ENCODE peak calls at places on chromosomes 1 and 21, in six cellular contexts. One of them, this sample, is unnamed.

GRCh38 chr1:22888320-22889075 is 84.2 kb downstream of the LACTBL1 start:
- DNase-seq in colonic mucosa: no peak
- DNase-seq in KG1: no peak
- DNase-seq in NCI-H2227 treated with DMSO at 0.1 percent for 48 hours: no peak
- DNase-seq in NCI-H1105 treated with DMSO at 0.1 percent for 48 hours: no peak
- DNase-seq in glomerular endothelial cell: no peak
- DNase-seq in this sample: no peak

GRCh38 chr1:225670356-225670755 is 17.4 kb upstream of the ENAH start:
- DNase-seq in KG1: no peak
- DNase-seq in NCI-H1105 treated with DMSO at 0.1 percent for 48 hours: no peak
- DNase-seq in NCI-H2227 treated with DMSO at 0.1 percent for 48 hours: no peak
- DNase-seq in colonic mucosa: no peak
- DNase-seq in glomerular endothelial cell: no peak
- DNase-seq in this sample: no peak

GRCh38 chr21:45456014-45456835 is 51.3 kb downstream of the COL18A1 start:
- DNase-seq in NCI-H1105 treated with DMSO at 0.1 percent for 48 hours: peak; percentile 28
- DNase-seq in NCI-H2227 treated with DMSO at 0.1 percent for 48 hours: no peak
- DNase-seq in KG1: no peak
- DNase-seq in glomerular endothelial cell: no peak
- DNase-seq in colonic mucosa: no peak
- DNase-seq in this sample: no peak

GRCh38 chr1:79899914-79900313 is 893.4 kb upstream of the ADGRL4 start:
- DNase-seq in NCI-H2227 treated with DMSO at 0.1 percent for 48 hours: no peak
- DNase-seq in KG1: no peak
- DNase-seq in NCI-H1105 treated with DMSO at 0.1 percent for 48 hours: no peak
- DNase-seq in colonic mucosa: no peak
- DNase-seq in glomerular endothelial cell: peak; percentile 33
- DNase-seq in this sample: no peak

GRCh38 chr21:45551816-45552695 is 9.8 kb upstream of the SLC19A1 start:
- DNase-seq in colonic mucosa: no peak
- DNase-seq in NCI-H2227 treated with DMSO at 0.1 percent for 48 hours: no peak
- DNase-seq in KG1: no peak
- DNase-seq in NCI-H1105 treated with DMSO at 0.1 percent for 48 hours: no peak
- DNase-seq in glomerular endothelial cell: no peak
- DNase-seq in this sample: no peak

GRCh38 chr1:23343246-23344110 is 606 bp downstream of the HNRNPR start:
- DNase-seq in NCI-H2227 treated with DMSO at 0.1 percent for 48 hours: no peak
- DNase-seq in colonic mucosa: peak; percentile 43
- DNase-seq in KG1: no peak
- DNase-seq in glomerular endothelial cell: no peak
- DNase-seq in NCI-H1105 treated with DMSO at 0.1 percent for 48 hours: peak; percentile 30
- DNase-seq in this sample: peak; percentile 74

GRCh38 chr1:33903210-33903589 is 39.3 kb downstream of the HMGB4 start:
- DNase-seq in glomerular endothelial cell: no peak
- DNase-seq in NCI-H1105 treated with DMSO at 0.1 percent for 48 hours: no peak
- DNase-seq in colonic mucosa: no peak
- DNase-seq in NCI-H2227 treated with DMSO at 0.1 percent for 48 hours: no peak
- DNase-seq in KG1: no peak
- DNase-seq in this sample: no peak

GRCh38 chr1:205199090-205199930 is 12.2 kb downstream of the DSTYK start:
- DNase-seq in glomerular endothelial cell: no peak
- DNase-seq in NCI-H1105 treated with DMSO at 0.1 percent for 48 hours: no peak
- DNase-seq in NCI-H2227 treated with DMSO at 0.1 percent for 48 hours: no peak
- DNase-seq in colonic mucosa: no peak
- DNase-seq in KG1: no peak
- DNase-seq in this sample: peak; percentile 67

GRCh38 chr1:20069932-20070331 is at the start of gene PLA2G5:
- DNase-seq in NCI-H1105 treated with DMSO at 0.1 percent for 48 hours: no peak
- DNase-seq in NCI-H2227 treated with DMSO at 0.1 percent for 48 hours: no peak
- DNase-seq in glomerular endothelial cell: no peak
- DNase-seq in colonic mucosa: peak; percentile 20
- DNase-seq in KG1: no peak
- DNase-seq in this sample: no peak

GRCh38 chr1:223700942-223701637 is 11.2 kb upstream of the CAPN2 start:
- DNase-seq in colonic mucosa: no peak
- DNase-seq in NCI-H2227 treated with DMSO at 0.1 percent for 48 hours: no peak
- DNase-seq in KG1: no peak
- DNase-seq in NCI-H1105 treated with DMSO at 0.1 percent for 48 hours: no peak
- DNase-seq in glomerular endothelial cell: no peak
- DNase-seq in this sample: peak; percentile 64

GRCh38 chr1:199780948-199781347 is 246.6 kb upstream of the NR5A2 start:
- DNase-seq in colonic mucosa: no peak
- DNase-seq in glomerular endothelial cell: no peak
- DNase-seq in NCI-H1105 treated with DMSO at 0.1 percent for 48 hours: no peak
- DNase-seq in KG1: no peak
- DNase-seq in NCI-H2227 treated with DMSO at 0.1 percent for 48 hours: no peak
- DNase-seq in this sample: no peak

GRCh38 chr1:27144920-27145661 is 9.8 kb downstream of the SLC9A1 start:
- DNase-seq in glomerular endothelial cell: no peak
- DNase-seq in KG1: no peak
- DNase-seq in NCI-H1105 treated with DMSO at 0.1 percent for 48 hours: no peak
- DNase-seq in colonic mucosa: peak; percentile 47
- DNase-seq in NCI-H2227 treated with DMSO at 0.1 percent for 48 hours: no peak
- DNase-seq in this sample: no peak

GRCh38 chr1:223421676-223422075 is 28.5 kb downstream of the CCDC185 start:
- DNase-seq in colonic mucosa: no peak
- DNase-seq in glomerular endothelial cell: no peak
- DNase-seq in NCI-H2227 treated with DMSO at 0.1 percent for 48 hours: no peak
- DNase-seq in NCI-H1105 treated with DMSO at 0.1 percent for 48 hours: peak; percentile 53
- DNase-seq in KG1: no peak
- DNase-seq in this sample: no peak

GRCh38 chr1:231487019-231487418 is 41.5 kb upstream of the TSNAX start:
- DNase-seq in KG1: no peak
- DNase-seq in colonic mucosa: no peak
- DNase-seq in glomerular endothelial cell: no peak
- DNase-seq in NCI-H1105 treated with DMSO at 0.1 percent for 48 hours: no peak
- DNase-seq in NCI-H2227 treated with DMSO at 0.1 percent for 48 hours: no peak
- DNase-seq in this sample: no peak

GRCh38 chr1:234631721-234632125 is 21.7 kb upstream of the IRF2BP2 start:
- DNase-seq in glomerular endothelial cell: no peak
- DNase-seq in NCI-H1105 treated with DMSO at 0.1 percent for 48 hours: no peak
- DNase-seq in colonic mucosa: peak; percentile 11
- DNase-seq in NCI-H2227 treated with DMSO at 0.1 percent for 48 hours: no peak
- DNase-seq in KG1: no peak
- DNase-seq in this sample: no peak

GRCh38 chr1:24097663-24098062 is 14.3 kb downstream of the MYOM3 start:
- DNase-seq in NCI-H2227 treated with DMSO at 0.1 percent for 48 hours: no peak
- DNase-seq in colonic mucosa: no peak
- DNase-seq in glomerular endothelial cell: no peak
- DNase-seq in KG1: no peak
- DNase-seq in NCI-H1105 treated with DMSO at 0.1 percent for 48 hours: no peak
- DNase-seq in this sample: no peak

GRCh38 chr1:116537439-116537838 is 33.4 kb downstream of the CD58 start:
- DNase-seq in colonic mucosa: no peak
- DNase-seq in glomerular endothelial cell: no peak
- DNase-seq in KG1: no peak
- DNase-seq in NCI-H2227 treated with DMSO at 0.1 percent for 48 hours: no peak
- DNase-seq in NCI-H1105 treated with DMSO at 0.1 percent for 48 hours: no peak
- DNase-seq in this sample: no peak

GRCh38 chr1:203442821-203443220 is 32.8 kb upstream of the PRELP start:
- DNase-seq in colonic mucosa: no peak
- DNase-seq in glomerular endothelial cell: no peak
- DNase-seq in NCI-H1105 treated with DMSO at 0.1 percent for 48 hours: no peak
- DNase-seq in KG1: no peak
- DNase-seq in NCI-H2227 treated with DMSO at 0.1 percent for 48 hours: no peak
- DNase-seq in this sample: no peak

GRCh38 chr1:90133133-90133532 is 138.2 kb downstream of the ZNF326 start:
- DNase-seq in colonic mucosa: peak; percentile 67
- DNase-seq in glomerular endothelial cell: no peak
- DNase-seq in KG1: peak; percentile 20
- DNase-seq in NCI-H2227 treated with DMSO at 0.1 percent for 48 hours: no peak
- DNase-seq in NCI-H1105 treated with DMSO at 0.1 percent for 48 hours: peak; percentile 66
- DNase-seq in this sample: no peak

GRCh38 chr1:99548924-99549605 is 96.8 kb upstream of the PALMD start:
- DNase-seq in colonic mucosa: no peak
- DNase-seq in NCI-H2227 treated with DMSO at 0.1 percent for 48 hours: no peak
- DNase-seq in KG1: no peak
- DNase-seq in NCI-H1105 treated with DMSO at 0.1 percent for 48 hours: peak; percentile 94
- DNase-seq in glomerular endothelial cell: no peak
- DNase-seq in this sample: no peak

GRCh38 chr1:242691603-242691945 is 167.1 kb upstream of the PLD5 start:
- DNase-seq in NCI-H1105 treated with DMSO at 0.1 percent for 48 hours: no peak
- DNase-seq in colonic mucosa: no peak
- DNase-seq in KG1: no peak
- DNase-seq in NCI-H2227 treated with DMSO at 0.1 percent for 48 hours: no peak
- DNase-seq in glomerular endothelial cell: no peak
- DNase-seq in this sample: no peak

GRCh38 chr1:179848233-179848632 is 29.4 kb downstream of the TOR1AIP2 start:
- DNase-seq in NCI-H2227 treated with DMSO at 0.1 percent for 48 hours: no peak
- DNase-seq in KG1: no peak
- DNase-seq in colonic mucosa: no peak
- DNase-seq in glomerular endothelial cell: no peak
- DNase-seq in NCI-H1105 treated with DMSO at 0.1 percent for 48 hours: no peak
- DNase-seq in this sample: no peak

GRCh38 chr1:28640766-28641165 is 2.1 kb downstream of the TAF12 start:
- DNase-seq in glomerular endothelial cell: no peak
- DNase-seq in colonic mucosa: no peak
- DNase-seq in NCI-H1105 treated with DMSO at 0.1 percent for 48 hours: no peak
- DNase-seq in KG1: no peak
- DNase-seq in NCI-H2227 treated with DMSO at 0.1 percent for 48 hours: no peak
- DNase-seq in this sample: peak; percentile 43

GRCh38 chr1:234535763-234536515 is 57.0 kb upstream of the TARBP1 start:
- DNase-seq in NCI-H2227 treated with DMSO at 0.1 percent for 48 hours: no peak
- DNase-seq in KG1: no peak
- DNase-seq in colonic mucosa: peak; percentile 42
- DNase-seq in glomerular endothelial cell: no peak
- DNase-seq in NCI-H1105 treated with DMSO at 0.1 percent for 48 hours: no peak
- DNase-seq in this sample: no peak

GRCh38 chr1:167643471-167643870 is 13.4 kb downstream of the RCSD1 start:
- DNase-seq in colonic mucosa: no peak
- DNase-seq in NCI-H1105 treated with DMSO at 0.1 percent for 48 hours: no peak
- DNase-seq in NCI-H2227 treated with DMSO at 0.1 percent for 48 hours: no peak
- DNase-seq in glomerular endothelial cell: no peak
- DNase-seq in KG1: no peak
- DNase-seq in this sample: no peak

GRCh38 chr1:172613294-172613693 is 45.6 kb upstream of the FASLG start:
- DNase-seq in colonic mucosa: no peak
- DNase-seq in KG1: no peak
- DNase-seq in NCI-H2227 treated with DMSO at 0.1 percent for 48 hours: no peak
- DNase-seq in glomerular endothelial cell: no peak
- DNase-seq in NCI-H1105 treated with DMSO at 0.1 percent for 48 hours: no peak
- DNase-seq in this sample: no peak

GRCh38 chr1:89725676-89726075 is 92.8 kb downstream of the LRRC8C start:
- DNase-seq in NCI-H1105 treated with DMSO at 0.1 percent for 48 hours: no peak
- DNase-seq in NCI-H2227 treated with DMSO at 0.1 percent for 48 hours: no peak
- DNase-seq in colonic mucosa: no peak
- DNase-seq in KG1: no peak
- DNase-seq in glomerular endothelial cell: no peak
- DNase-seq in this sample: no peak

GRCh38 chr1:236514703-236515442 is 8.9 kb upstream of the LGALS8 start:
- DNase-seq in KG1: no peak
- DNase-seq in NCI-H2227 treated with DMSO at 0.1 percent for 48 hours: no peak
- DNase-seq in glomerular endothelial cell: no peak
- DNase-seq in NCI-H1105 treated with DMSO at 0.1 percent for 48 hours: peak; percentile 15
- DNase-seq in colonic mucosa: no peak
- DNase-seq in this sample: no peak

GRCh38 chr1:87880747-87881133 is 552.1 kb downstream of the LMO4 start:
- DNase-seq in glomerular endothelial cell: no peak
- DNase-seq in KG1: no peak
- DNase-seq in NCI-H1105 treated with DMSO at 0.1 percent for 48 hours: no peak
- DNase-seq in colonic mucosa: no peak
- DNase-seq in NCI-H2227 treated with DMSO at 0.1 percent for 48 hours: no peak
- DNase-seq in this sample: no peak

GRCh38 chr1:115727706-115728249 is 40.7 kb downstream of the CASQ2 start:
- DNase-seq in glomerular endothelial cell: no peak
- DNase-seq in NCI-H1105 treated with DMSO at 0.1 percent for 48 hours: no peak
- DNase-seq in KG1: no peak
- DNase-seq in NCI-H2227 treated with DMSO at 0.1 percent for 48 hours: no peak
- DNase-seq in colonic mucosa: peak; percentile 51
- DNase-seq in this sample: no peak